ENCODE peak calls at places on chromosome 17, in five cellular contexts. Z is tibial artery; Y is spleen; P is CD8-positive, alpha-beta memory T cell; V is psoas muscle. U is an unnamed sample.

GRCh38 chr17:10042589-10043244 is 137.6 kb upstream of the RCVRN start:
- DNase-seq in Z (no peak), Y (no peak), P (no peak), V (no peak), U (peak; percentile 79)

GRCh38 chr17:79784353-79785016 is 6.5 kb downstream of the CBX2 start:
- DNase-seq in Z (no peak), Y (no peak), P (no peak), V (no peak), U (no peak)

GRCh38 chr17:80477647-80478478 is 1.5 kb upstream of the NPTX1 start:
- DNase-seq in Z (no peak), Y (no peak), P (no peak), V (no peak), U (no peak)

GRCh38 chr17:4497101-4497824 is 1.4 kb upstream of the SPNS2 start:
- DNase-seq in Z (peak; percentile 89), Y (no peak), P (no peak), V (no peak), U (peak; percentile 38)

GRCh38 chr17:58312021-58312630 is 16.5 kb downstream of the TSPOAP1 start:
- DNase-seq in Z (peak; percentile 59), Y (no peak), P (no peak), V (no peak), U (no peak)

GRCh38 chr17:51257150-51258081 is 2.4 kb downstream of the MBTD1 start:
- DNase-seq in Z (no peak), Y (no peak), P (no peak), V (no peak), U (no peak)

GRCh38 chr17:81218459-81218858 is 4.3 kb downstream of the CEP131 start:
- DNase-seq in Z (no peak), Y (no peak), P (no peak), V (no peak), U (peak; percentile 44)

GRCh38 chr17:11719203-11719602 is 120.9 kb downstream of the DNAH9 start:
- DNase-seq in Z (no peak), Y (no peak), P (no peak), V (no peak), U (no peak)

GRCh38 chr17:39867084-39867890 is 715 bp upstream of the ZPBP2 start:
- DNase-seq in Z (no peak), Y (peak; percentile 76), P (peak; percentile 65), V (no peak), U (no peak)

GRCh38 chr17:48576479-48577309 is 1.5 kb downstream of the HOXB4 start:
- DNase-seq in Z (no peak), Y (no peak), P (no peak), V (peak; percentile 78), U (no peak)

GRCh38 chr17:82812058-82812457 is 27.8 kb downstream of the ZNF750 start:
- DNase-seq in Z (no peak), Y (no peak), P (no peak), V (no peak), U (peak; percentile 49)

GRCh38 chr17:31449746-31450145 is 58.3 kb downstream of the RAB11FIP4 start:
- DNase-seq in Z (no peak), Y (no peak), P (no peak), V (no peak), U (no peak)

GRCh38 chr17:62757518-62757951 is 50.6 kb downstream of the MARCHF10 start:
- DNase-seq in Z (no peak), Y (no peak), P (no peak), V (no peak), U (no peak)

GRCh38 chr17:49694847-49695697 is 12.7 kb downstream of the SLC35B1 start:
- DNase-seq in Z (no peak), Y (peak; percentile 80), P (peak; percentile 50), V (peak; percentile 48), U (peak; percentile 39)

GRCh38 chr17:39014044-39014794 is 47.0 kb upstream of the FBXO47 start:
- DNase-seq in Z (no peak), Y (no peak), P (no peak), V (no peak), U (no peak)

GRCh38 chr17:979539-980405 is at the start of gene NXN:
- DNase-seq in Z (peak; percentile 91), Y (peak; percentile 97), P (peak; percentile 83), V (peak; percentile 87), U (peak; percentile 96)

GRCh38 chr17:40915199-40915661 is 22.2 kb downstream of the KRT23 start:
- DNase-seq in Z (no peak), Y (no peak), P (no peak), V (no peak), U (no peak)

GRCh38 chr17:48551601-48552452 is 6.9 kb upstream of the HOXB2 start:
- DNase-seq in Z (no peak), Y (no peak), P (no peak), V (no peak), U (no peak)

GRCh38 chr17:39002991-39003715 is 36.0 kb upstream of the FBXO47 start:
- DNase-seq in Z (peak; percentile 90), Y (no peak), P (peak; percentile 17), V (peak; percentile 83), U (peak; percentile 85)

GRCh38 chr17:54744750-54745149 is 155.9 kb upstream of the TOM1L1 start:
- DNase-seq in Z (no peak), Y (no peak), P (no peak), V (no peak), U (no peak)

GRCh38 chr17:8268550-8269298 is 19.6 kb downstream of the PFAS start:
- DNase-seq in Z (no peak), Y (no peak), P (no peak), V (no peak), U (no peak)
- H3K27ac ChIP-seq in Z (no peak overlapping the region), Y (no peak overlapping the region), P (no peak overlapping the region), V (no peak overlapping the region), U (no peak overlapping the region)

GRCh38 chr17:64661981-64662773 is at the start of gene SMURF2:
- DNase-seq in Z (peak; percentile 87), Y (peak; percentile 96), P (peak; percentile 83), V (peak; percentile 81), U (peak; percentile 92)

GRCh38 chr17:64658931-64659330 is 3.2 kb downstream of the SMURF2 start:
- DNase-seq in Z (no peak), Y (no peak), P (no peak), V (no peak), U (no peak)

GRCh38 chr17:64657610-64658125 is 4.4 kb downstream of the SMURF2 start:
- DNase-seq in Z (no peak), Y (no peak), P (no peak), V (no peak), U (no peak)

GRCh38 chr17:64661731-64661980 is 451 bp downstream of the SMURF2 start:
- DNase-seq in Z (peak; percentile 78), Y (no peak), P (no peak), V (no peak), U (no peak)

GRCh38 chr17:64662774-64663367 is 764 bp upstream of the SMURF2 start:
- DNase-seq in Z (no peak), Y (no peak), P (no peak), V (no peak), U (no peak)
- H3K27ac ChIP-seq in Z (peak overlapping the region; percentile 98), Y (peak overlapping the region; percentile 95), P (no peak overlapping the region), V (no peak overlapping the region), U (no peak overlapping the region)

GRCh38 chr17:35341465-35341992 is 31.9 kb downstream of the SLFN11 start:
- DNase-seq in Z (no peak), Y (no peak), P (peak; percentile 59), V (no peak), U (no peak)
- H3K27ac ChIP-seq in Z (no peak overlapping the region), Y (no peak overlapping the region), P (no peak overlapping the region), V (no peak overlapping the region), U (no peak overlapping the region)

GRCh38 chr17:16351831-16352230 is 1.4 kb downstream of the CENPV start:
- DNase-seq in Z (no peak), Y (no peak), P (no peak), V (no peak), U (no peak)

GRCh38 chr17:16349461-16349860 is 3.8 kb downstream of the CENPV start:
- DNase-seq in Z (peak; percentile 43), Y (no peak), P (no peak), V (no peak), U (no peak)

GRCh38 chr17:16345565-16345964 is 7.7 kb downstream of the CENPV start:
- DNase-seq in Z (no peak), Y (no peak), P (no peak), V (no peak), U (no peak)

GRCh38 chr17:16346721-16347271 is 6.5 kb downstream of the CENPV start:
- DNase-seq in Z (peak; percentile 20), Y (no peak), P (no peak), V (no peak), U (no peak)

DNA sequence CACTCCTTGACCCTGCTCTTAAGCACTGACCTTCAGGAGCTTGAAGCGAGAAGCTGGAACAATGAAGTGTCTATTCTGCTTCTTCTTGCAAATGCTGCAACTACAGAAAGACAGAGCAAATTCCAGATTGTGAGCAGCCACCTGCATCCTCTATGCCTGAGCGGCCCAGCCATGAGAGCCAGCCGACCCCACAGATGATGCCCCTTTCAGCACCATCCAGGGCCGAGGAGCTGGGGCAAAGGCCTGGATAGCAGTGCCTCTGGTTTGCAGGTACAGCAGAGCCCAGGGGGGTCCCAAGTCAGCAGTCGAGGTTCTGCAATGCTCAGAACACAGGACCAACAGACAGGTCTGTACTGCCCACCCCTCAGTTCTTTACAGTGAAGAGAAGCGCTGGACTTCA is 4.7 kb downstream of the CENPV start:
- DNase-seq in Z (peak; percentile 33), Y (no peak), P (no peak), V (no peak), U (no peak)
- H3K27ac ChIP-seq in Z (no peak overlapping the region), Y (no peak overlapping the region), P (no peak overlapping the region), V (no peak overlapping the region), U (no peak overlapping the region)

GRCh38 chr17:35146214-35146833 is 1.3 kb upstream of the UNC45B start:
- DNase-seq in Z (no peak), Y (no peak), P (no peak), V (no peak), U (no peak)

GRCh38 chr17:35144840-35145239 is 2.7 kb upstream of the NLE1 start:
- DNase-seq in Z (no peak), Y (no peak), P (no peak), V (no peak), U (no peak)

GRCh38 chr17:35147313-35147982 is at the start of gene UNC45B:
- DNase-seq in Z (no peak), Y (peak; percentile 68), P (no peak), V (peak; percentile 75), U (peak; percentile 83)

GRCh38 chr17:35149941-35150340 is 2.3 kb downstream of the UNC45B start:
- DNase-seq in Z (no peak), Y (peak; percentile 59), P (no peak), V (no peak), U (no peak)

DNA sequence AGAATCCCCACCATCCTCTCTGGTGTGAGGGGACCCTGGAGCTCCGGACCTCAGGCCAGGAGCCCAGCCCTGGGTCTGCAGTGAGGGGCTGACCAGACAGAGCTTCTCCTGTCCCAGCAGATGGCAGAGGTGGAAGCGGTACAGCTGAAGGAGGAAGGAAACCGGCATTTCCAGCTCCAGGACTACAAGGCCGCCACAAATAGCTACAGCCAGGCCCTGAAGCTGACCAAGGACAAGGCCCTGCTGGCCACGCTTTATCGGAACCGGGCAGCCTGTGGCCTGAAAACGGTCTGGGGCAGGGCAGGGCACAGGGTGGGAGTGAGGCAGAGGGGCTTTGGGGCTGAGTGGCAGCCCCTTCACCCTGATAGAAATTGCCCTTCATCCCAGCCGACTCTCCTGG is 527 bp downstream of the UNC45B start:
- DNase-seq in Z (no peak), Y (peak; percentile 80), P (no peak), V (no peak), U (no peak)
- H3K27ac ChIP-seq in Z (no peak overlapping the region), Y (peak overlapping the region; percentile 41), P (no peak overlapping the region), V (peak overlapping the region; percentile 94), U (peak overlapping the region; percentile 76)

U was measured in right cardiac atrium.